ENCODE peak calls at places on chromosomes 3 and 15, in eight cellular contexts. C is AG04450, H is Peyer's patch, B is neural progenitor cell, N is heart left ventricle, I is PC-9, X is HCT116, U is dorsolateral prefrontal cortex. V is an unnamed sample.

GRCh38 chr3:133834621-133835417 is 29.2 kb downstream of the SRPRB start:
- DNase-seq in C (no peak), H (no peak), B (no peak), N (no peak), I (no peak), X (no peak), U (no peak), V (no peak)

GRCh38 chr15:90866800-90867199 is 1.6 kb upstream of the FURIN start:
- DNase-seq in C (no peak), H (no peak), B (no peak), N (no peak), I (no peak), X (no peak), U (no peak), V (no peak)

GRCh38 chr3:71111784-71112440 is 471.6 kb downstream of the FOXP1 start:
- DNase-seq in C (no peak), H (no peak), B (no peak), N (no peak), I (no peak), X (peak; percentile 4), U (no peak), V (no peak)

GRCh38 chr3:190531406-190531805 is 17.5 kb downstream of the IL1RAP start:
- DNase-seq in C (no peak), H (no peak), B (no peak), N (no peak), I (no peak), X (no peak), U (no peak), V (no peak)

GRCh38 chr3:38097446-38098375 is 39.2 kb downstream of the ACAA1 start:
- DNase-seq in C (no peak), H (peak; percentile 21), B (no peak), N (no peak), I (no peak), X (no peak), U (no peak), V (no peak)

GRCh38 chr3:195040773-195041520 is 230.0 kb downstream of the XXYLT1 start:
- DNase-seq in C (no peak), H (no peak), B (no peak), N (no peak), I (peak; percentile 94), X (peak; percentile 44), U (no peak), V (no peak)

GRCh38 chr3:187801152-187801551 is 55.9 kb upstream of the BCL6 start:
- DNase-seq in C (no peak), H (no peak), B (no peak), N (no peak), I (no peak), X (no peak), U (no peak), V (no peak)

GRCh38 chr15:83733691-83734090 is 79.8 kb downstream of the ADAMTSL3 start:
- DNase-seq in C (no peak), H (no peak), B (no peak), N (no peak), I (no peak), X (no peak), U (no peak), V (no peak)

GRCh38 chr3:139677341-139678155 is at the start of gene NMNAT3:
- DNase-seq in C (no peak), H (peak; percentile 93), B (peak; percentile 92), N (peak; percentile 92), I (peak; percentile 70), X (peak; percentile 84), U (peak; percentile 78), V (peak; percentile 59)

GRCh38 chr3:174495928-174496327 is 363.2 kb upstream of the NAALADL2 start:
- DNase-seq in C (no peak), H (no peak), B (no peak), N (no peak), I (no peak), X (no peak), U (no peak), V (no peak)

GRCh38 chr3:151434151-151434890 is 26.5 kb downstream of the IGSF10 start:
- DNase-seq in C (peak; percentile 69), H (no peak), B (no peak), N (no peak), I (no peak), X (no peak), U (no peak), V (no peak)

GRCh38 chr3:159200176-159200575 is 398.3 kb downstream of the MFSD1 start:
- DNase-seq in C (peak; percentile 34), H (no peak), B (no peak), N (no peak), I (peak; percentile 63), X (peak; percentile 49), U (no peak), V (no peak)

GRCh38 chr3:189714991-189715961 is 84.1 kb downstream of the TP63 start:
- DNase-seq in C (no peak), H (no peak), B (no peak), N (no peak), I (no peak), X (no peak), U (no peak), V (no peak)

GRCh38 chr3:143536817-143537535 is 311.3 kb downstream of the SLC9A9 start:
- DNase-seq in C (no peak), H (no peak), B (no peak), N (peak; percentile 38), I (no peak), X (no peak), U (no peak), V (no peak)

GRCh38 chr3:123092243-123092642 is 25.4 kb downstream of the PDIA5 start:
- DNase-seq in C (no peak), H (no peak), B (no peak), N (no peak), I (no peak), X (no peak), U (no peak), V (no peak)

GRCh38 chr15:88833196-88833595 is 30.0 kb downstream of the ACAN start:
- DNase-seq in C (no peak), H (no peak), B (no peak), N (no peak), I (no peak), X (no peak), U (no peak), V (no peak)

GRCh38 chr3:53185761-53186465 is 24.9 kb downstream of the PRKCD start:
- DNase-seq in C (no peak), H (no peak), B (no peak), N (no peak), I (no peak), X (no peak), U (no peak), V (no peak)

GRCh38 chr3:88879905-88880304 is 227.5 kb upstream of the EPHA3 start:
- DNase-seq in C (no peak), H (no peak), B (no peak), N (no peak), I (no peak), X (no peak), U (no peak), V (no peak)

DNA sequence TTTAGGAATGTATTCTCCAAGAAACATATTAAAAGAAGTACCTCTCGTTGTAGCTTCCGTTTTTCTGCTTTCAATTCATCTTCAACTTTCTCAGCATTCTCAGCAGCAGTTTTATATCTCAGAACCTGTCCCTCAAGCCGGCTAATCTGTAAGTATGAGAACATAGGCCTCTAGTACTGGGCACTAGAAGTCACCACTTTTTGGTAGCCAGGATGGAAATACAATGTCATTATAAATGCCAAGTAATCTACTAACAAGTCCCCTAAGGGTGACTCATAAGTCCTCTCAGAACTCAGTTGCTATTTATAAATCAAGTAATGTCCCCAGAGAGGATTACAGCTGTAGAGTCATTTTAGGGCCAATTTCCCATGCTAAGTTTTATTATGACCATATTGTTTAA is 61.1 kb downstream of the MLH1 start:
- DNase-seq in C (no peak), H (no peak), B (no peak), N (no peak), I (no peak), X (peak; percentile 62), U (no peak), V (no peak)
- H3K27ac ChIP-seq in C (no peak overlapping the region), H (no peak overlapping the region), B (no peak overlapping the region), N (peak overlapping the region; percentile 81), I (peak overlapping the region; percentile 19), X (peak overlapping the region; percentile 51), U (peak overlapping the region; percentile 79), V (no peak overlapping the region)

GRCh38 chr3:31357451-31357850 is 175.3 kb upstream of the STT3B start:
- DNase-seq in C (no peak), H (no peak), B (no peak), N (no peak), I (no peak), X (no peak), U (no peak), V (no peak)
- H3K27ac ChIP-seq in C (no peak overlapping the region), H (no peak overlapping the region), B (no peak overlapping the region), N (no peak overlapping the region), I (no peak overlapping the region), X (no peak overlapping the region), U (no peak overlapping the region), V (no peak overlapping the region)

DNA sequence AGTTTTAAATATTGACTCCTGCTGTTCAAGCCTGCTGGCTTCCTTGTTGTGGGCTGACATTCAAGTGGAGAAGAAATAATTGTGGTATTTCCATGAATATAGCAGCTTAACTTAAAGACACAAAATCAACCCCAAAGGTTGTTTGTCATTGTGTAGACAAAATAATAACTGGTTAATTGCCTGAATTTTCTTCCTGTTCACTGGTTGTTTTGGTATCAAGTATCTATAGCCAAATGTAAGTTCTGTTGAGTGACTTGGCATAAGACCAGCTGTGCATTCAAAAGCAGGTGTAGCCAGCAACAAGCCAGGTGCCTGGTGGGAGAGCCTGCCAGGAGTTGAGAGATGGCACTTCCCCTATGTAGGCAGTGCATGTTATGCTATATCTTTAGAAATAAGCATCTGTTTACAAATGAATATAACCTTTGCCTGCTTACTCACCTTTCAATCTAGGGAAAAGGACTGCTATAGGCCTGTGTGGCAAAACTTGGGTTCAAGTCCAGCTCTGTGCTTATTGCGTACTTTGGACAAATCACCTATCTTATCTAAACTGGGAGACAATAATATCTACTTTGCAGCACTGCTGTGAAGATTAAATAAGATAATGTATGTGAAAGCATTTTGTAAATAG is 84.9 kb upstream of the TBL1XR1 start:
- DNase-seq in C (no peak), H (no peak), B (no peak), N (no peak), I (no peak), X (no peak), U (no peak), V (no peak)
- H3K27ac ChIP-seq in C (no peak overlapping the region), H (peak overlapping the region; percentile 66), B (no peak overlapping the region), N (no peak overlapping the region), I (no peak overlapping the region), X (no peak overlapping the region), U (no peak overlapping the region), V (no peak overlapping the region)

GRCh38 chr15:48603123-48603500 is 42.4 kb downstream of the FBN1 start:
- DNase-seq in C (no peak), H (no peak), B (no peak), N (no peak), I (no peak), X (no peak), U (no peak), V (no peak)

GRCh38 chr15:48604567-48604966 is 40.9 kb downstream of the FBN1 start:
- DNase-seq in C (no peak), H (no peak), B (no peak), N (no peak), I (no peak), X (no peak), U (no peak), V (no peak)

GRCh38 chr15:48602358-48603122 is 43.0 kb downstream of the FBN1 start:
- DNase-seq in C (no peak), H (no peak), B (no peak), N (no peak), I (no peak), X (no peak), U (no peak), V (no peak)

GRCh38 chr15:48603922-48604321 is 41.6 kb downstream of the FBN1 start:
- DNase-seq in C (no peak), H (no peak), B (no peak), N (no peak), I (no peak), X (no peak), U (no peak), V (no peak)

GRCh38 chr15:48601095-48601494 is 44.4 kb downstream of the FBN1 start:
- DNase-seq in C (no peak), H (no peak), B (no peak), N (no peak), I (no peak), X (no peak), U (no peak), V (no peak)
- H3K27ac ChIP-seq in C (no peak overlapping the region), H (no peak overlapping the region), B (no peak overlapping the region), N (no peak overlapping the region), I (no peak overlapping the region), X (no peak overlapping the region), U (no peak overlapping the region), V (no peak overlapping the region)

V was measured in CD8-positive, alpha-beta memory T cell.